ENCODE peak calls at places on chromosomes 16 and 17, in seven cellular contexts. U is colonic mucosa, N is fibroblast of mammary gland, D is astrocyte of the cerebellum, K is ascending aorta, M is tibial nerve, J is fibroblast of pulmonary artery. I is an unnamed sample.

GRCh38 chr16:73126453-73126853 is 78.5 kb upstream of the ZFHX3 start:
- DNase-seq in K (no peak), N (peak), M (peak), D (no peak), U (no peak), J (peak), I (peak)

GRCh38 chr16:89040391-89040790 is 53.3 kb upstream of the ACSF3 start:
- DNase-seq in N (no peak), D (no peak), K (no peak), M (no peak), J (no peak), U (no peak), I (no peak)

GRCh38 chr17:73362697-73363096 is 50.9 kb upstream of the CDC42EP4 start:
- DNase-seq in D (no peak), N (no peak), U (no peak), K (no peak), J (no peak), M (no peak), I (no peak)

GRCh38 chr16:29710227-29711219 is 31.5 kb downstream of the QPRT start:
- DNase-seq in J (peak), N (peak), M (peak), D (peak), K (no peak), U (peak), I (peak)

GRCh38 chr17:61400786-61401279 is 1.2 kb downstream of the TBX2 start:
- DNase-seq in D (no peak), U (no peak), J (no peak), N (no peak), M (no peak), K (no peak), I (no peak)

GRCh38 chr17:31291820-31292219 is 5.2 kb downstream of the OMG start:
- DNase-seq in D (no peak), M (no peak), U (no peak), N (no peak), K (no peak), J (peak), I (no peak)

GRCh38 chr17:40303009-40303657 is 5.8 kb upstream of the RARA start:
- DNase-seq in D (peak), U (peak), J (peak), N (peak), M (peak), K (no peak), I (peak)

GRCh38 chr17:56629450-56630187 is 36.1 kb downstream of the NOG start:
- DNase-seq in J (peak), K (no peak), U (no peak), D (no peak), N (peak), M (no peak), I (peak)

GRCh38 chr16:57592591-57593003 is 35.8 kb upstream of the ADGRG1 start:
- DNase-seq in K (no peak), D (no peak), M (no peak), J (no peak), U (no peak), N (no peak), I (no peak)

GRCh38 chr16:86388976-86389375 is 121.4 kb upstream of the FOXF1 start:
- DNase-seq in D (no peak), J (no peak), M (no peak), N (no peak), U (no peak), K (no peak), I (no peak)

GRCh38 chr16:75588716-75589115 is 22.5 kb downstream of the GABARAPL2 start:
- DNase-seq in U (no peak), K (no peak), J (no peak), D (no peak), N (no peak), M (no peak), I (no peak)
- TF ChIP-seq CTCF in U (no peak), K (no peak), J (no peak), D (no peak), N (no peak), M (no peak), I (no peak)

DNA sequence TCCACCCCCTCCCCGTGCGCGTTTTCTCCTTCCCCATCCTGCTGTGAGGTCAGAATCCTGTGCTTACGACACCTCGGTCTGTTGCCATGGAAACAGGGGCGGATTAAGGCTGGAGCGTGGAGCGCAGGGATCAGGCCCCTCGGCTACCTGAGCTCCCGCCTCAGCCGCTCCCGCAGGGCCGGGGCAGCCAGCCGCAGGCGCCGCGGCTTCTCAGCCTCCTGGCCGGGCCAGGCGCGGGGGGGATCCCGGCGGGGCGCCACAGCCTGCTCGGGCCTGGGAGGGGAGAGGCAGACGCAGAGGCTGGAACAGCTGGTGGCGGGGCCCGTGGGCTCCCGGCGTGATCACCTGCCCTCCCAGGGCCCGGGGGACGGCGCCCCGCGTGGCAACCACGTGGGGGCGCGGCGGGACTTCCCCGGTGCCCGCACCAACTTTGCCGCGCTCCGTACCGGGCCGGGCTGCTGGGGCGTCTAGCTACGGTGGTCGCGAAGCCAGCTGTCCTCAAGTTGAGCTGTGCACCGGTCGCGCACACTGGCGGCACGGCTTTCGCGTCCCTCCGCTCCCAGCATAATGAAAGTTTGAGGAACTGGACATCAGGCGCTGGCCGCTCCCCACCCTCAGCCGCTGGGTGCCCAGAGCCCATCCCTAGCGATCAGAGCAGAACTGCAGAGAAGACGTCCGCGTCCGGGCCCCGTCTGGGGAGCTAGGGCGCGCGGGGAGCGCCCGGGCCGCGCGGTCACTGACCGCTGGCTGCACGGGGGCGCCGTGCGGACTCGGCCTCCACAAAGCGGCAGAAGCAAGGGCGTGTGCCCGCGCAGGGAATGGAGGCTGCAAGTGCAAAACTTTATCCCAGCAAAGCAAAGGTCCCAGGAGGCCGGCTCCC is 1.2 kb downstream of the RTN4RL1 start:
- DNase-seq in D (no peak), K (no peak), M (peak), U (no peak), N (peak), J (peak), I (peak)
- TF ChIP-seq CTCF in D (no peak), K (no peak), M (no peak), U (no peak), N (no peak), J (no peak), I (no peak)

GRCh38 chr16:5428932-5429331 is 331.3 kb upstream of the EEF2KMT start:
- DNase-seq in M (no peak), J (no peak), K (no peak), D (no peak), N (no peak), U (peak), I (no peak)
- TF ChIP-seq CTCF in M (no peak), J (no peak), K (no peak), D (peak), N (no peak), U (no peak), I (no peak)

GRCh38 chr17:17032131-17032692 is 10.0 kb upstream of the MPRIP start:
- DNase-seq in M (no peak), U (peak), D (peak), J (peak), N (peak), K (no peak), I (peak)
- TF ChIP-seq CTCF in M (peak), U (no peak), D (no peak), J (no peak), N (no peak), K (no peak), I (no peak)

GRCh38 chr17:7312432-7313027 is 2.6 kb downstream of the GPS2 start:
- DNase-seq in J (no peak), M (no peak), N (no peak), K (no peak), D (no peak), U (no peak), I (no peak)

GRCh38 chr17:7313890-7314718 is 1.1 kb downstream of the GPS2 start:
- DNase-seq in M (no peak), K (no peak), U (no peak), D (no peak), J (no peak), N (peak), I (no peak)

GRCh38 chr17:7311110-7311698 is 3.8 kb downstream of the EIF5A start:
- DNase-seq in U (no peak), M (no peak), K (no peak), D (no peak), N (no peak), J (no peak), I (no peak)

GRCh38 chr17:7314719-7315569 is at the start of gene GPS2:
- DNase-seq in N (peak), U (peak), J (peak), K (peak), D (no peak), M (peak), I (peak)

GRCh38 chr17:7313028-7313889 is 1.9 kb downstream of the GPS2 start:
- DNase-seq in K (no peak), M (no peak), N (peak), J (no peak), U (no peak), D (no peak), I (no peak)
- TF ChIP-seq CTCF in K (no peak), M (no peak), N (peak), J (no peak), U (no peak), D (peak), I (no peak)

GRCh38 chr16:81405702-81406113 is 38.9 kb upstream of the CMIP start:
- DNase-seq in D (peak), K (no peak), U (no peak), N (peak), J (peak), M (no peak), I (peak)
- TF ChIP-seq CTCF in D (peak), K (no peak), U (no peak), N (no peak), J (peak), M (no peak), I (peak)

GRCh38 chr16:26648851-26649250 is 417.9 kb upstream of the C16orf82 start:
- DNase-seq in N (no peak), D (no peak), M (no peak), J (no peak), K (no peak), U (no peak), I (no peak)

GRCh38 chr16:26644912-26645543 is 421.7 kb upstream of the C16orf82 start:
- DNase-seq in M (no peak), U (no peak), D (no peak), N (no peak), J (no peak), K (no peak), I (no peak)

GRCh38 chr16:26642047-26642664 is 424.6 kb upstream of the C16orf82 start:
- DNase-seq in N (no peak), K (no peak), M (no peak), D (no peak), J (no peak), U (no peak), I (no peak)

GRCh38 chr16:26643519-26643918 is 423.2 kb upstream of the C16orf82 start:
- DNase-seq in J (no peak), U (no peak), N (no peak), M (no peak), D (no peak), K (no peak), I (no peak)

GRCh38 chr16:26645629-26646028 is 421.1 kb upstream of the C16orf82 start:
- DNase-seq in D (no peak), K (no peak), M (no peak), N (no peak), U (no peak), J (no peak), I (no peak)
- TF ChIP-seq CTCF in D (no peak), K (peak), M (no peak), N (no peak), U (no peak), J (no peak), I (peak)

GRCh38 chr17:74497471-74497870 is 31.0 kb downstream of the CD300A start:
- DNase-seq in N (no peak), M (no peak), K (no peak), U (no peak), J (no peak), D (no peak), I (no peak)

GRCh38 chr17:74499992-74500391 is 31.3 kb downstream of the CD300LB start:
- DNase-seq in J (no peak), D (no peak), U (no peak), N (no peak), M (no peak), K (no peak), I (no peak)

GRCh38 chr17:74502866-74503265 is 28.4 kb downstream of the CD300LB start:
- DNase-seq in K (no peak), M (no peak), J (no peak), D (no peak), U (no peak), N (peak), I (no peak)
- TF ChIP-seq CTCF in K (no peak), M (no peak), J (no peak), D (no peak), U (no peak), N (no peak), I (no peak)

I was measured in astrocyte of the spinal cord.